ENCODE peak calls at places on chromosomes 7 and 10, in seven cellular contexts. Y is AG04450; K is activated CD8-positive, alpha-beta T cell treated with anti-CD3 and anti-CD28 coated beads for 36 hours; N is activated CD8-positive, alpha-beta memory T cell treated with anti-CD3 and anti-CD28 coated beads for 24 hours; M is choroid plexus epithelial cell; C is WTC11; F is mammary epithelial cell. H is an unnamed sample.
A peak's percentile ranks its signal among the peaks of the same experiment; 100 is the strongest.

GRCh38 chr10:108204528-108205313 is 1040.2 kb upstream of the SORCS1 start:
- DNase-seq in N (no peak), F (peak; percentile 55), Y (no peak), M (peak; percentile 17), C (peak; percentile 38), K (peak; percentile 2), H (no peak)

GRCh38 chr7:137667633-137668387 is 179.0 kb downstream of the DGKI start:
- DNase-seq in F (peak; percentile 85), Y (peak; percentile 70), C (no peak), M (peak; percentile 89), K (no peak), N (no peak), H (no peak)

GRCh38 chr7:140640060-140640611 is 477 bp downstream of the DENND2A start:
- DNase-seq in M (peak; percentile 59), K (no peak), Y (no peak), N (peak; percentile 60), F (no peak), C (peak; percentile 65), H (no peak)

GRCh38 chr7:128705891-128706333 is 33.2 kb upstream of the CALU start:
- DNase-seq in M (no peak), Y (no peak), C (no peak), N (no peak), K (no peak), F (no peak), H (no peak)

GRCh38 chr7:151623766-151624165 is 104.1 kb upstream of the RHEB start:
- DNase-seq in Y (no peak), K (no peak), M (peak; percentile 86), C (no peak), F (no peak), N (no peak), H (no peak)

GRCh38 chr10:124740374-124741280 is 3.6 kb downstream of the FAM53B start:
- DNase-seq in M (peak; percentile 58), K (no peak), C (no peak), N (no peak), Y (no peak), F (peak; percentile 88), H (peak; percentile 74)

GRCh38 chr7:92856436-92856835 is 20.1 kb upstream of the CDK6 start:
- DNase-seq in C (no peak), K (no peak), F (no peak), Y (no peak), N (no peak), M (no peak), H (peak; percentile 47)

GRCh38 chr10:97321032-97321806 is 2.1 kb downstream of the FRAT1 start:
- DNase-seq in M (no peak), F (no peak), N (peak; percentile 64), K (peak; percentile 28), Y (no peak), C (peak; percentile 49), H (no peak)

GRCh38 chr10:52314822-52315552 is 906 bp downstream of the DKK1 start:
- DNase-seq in F (peak; percentile 39), N (no peak), K (no peak), C (peak; percentile 21), M (peak; percentile 52), Y (no peak), H (no peak)

GRCh38 chr7:95141755-95142154 is 182.6 kb downstream of the PON1 start:
- DNase-seq in N (no peak), F (peak; percentile 3), M (peak; percentile 60), Y (no peak), K (no peak), C (no peak), H (no peak)

GRCh38 chr7:115533785-115534184 is 496.8 kb downstream of the TFEC start:
- DNase-seq in C (no peak), N (no peak), Y (no peak), K (no peak), F (no peak), M (peak; percentile 34), H (no peak)

GRCh38 chr10:34235164-34235832 is 579.8 kb downstream of the PARD3 start:
- DNase-seq in K (no peak), Y (no peak), M (peak; percentile 65), N (no peak), F (peak; percentile 53), C (no peak), H (no peak)

GRCh38 chr7:3695602-3696001 is 394.6 kb downstream of the SDK1 start:
- DNase-seq in N (no peak), K (no peak), C (no peak), M (peak; percentile 9), F (no peak), Y (no peak), H (no peak)

GRCh38 chr10:58806970-58807630 is 294.4 kb downstream of the BICC1 start:
- DNase-seq in Y (no peak), C (no peak), K (no peak), N (no peak), M (no peak), F (peak; percentile 77), H (no peak)

GRCh38 chr7:137772748-137773147 is 74.0 kb downstream of the DGKI start:
- DNase-seq in F (peak; percentile 81), Y (peak; percentile 15), M (peak; percentile 78), N (no peak), K (no peak), C (no peak), H (no peak)

GRCh38 chr10:35328404-35329037 is 7.8 kb upstream of the CCNY start:
- DNase-seq in N (no peak), M (peak; percentile 86), Y (peak; percentile 65), K (no peak), F (peak; percentile 80), C (no peak), H (no peak)

GRCh38 chr10:19329475-19329874 is 280.9 kb downstream of the MALRD1 start:
- DNase-seq in N (no peak), Y (no peak), F (no peak), M (no peak), K (no peak), C (no peak), H (peak; percentile 5)